ENCODE peak calls at places on chromosome 6, in seven cellular contexts. X, C, I, J, B, K and M are unnamed samples. For H3K36me3, the result is how much of the 10 kb centered on the place peaks cover.

GRCh38 chr6:150490586-150490985 is 109.1 kb upstream of the PLEKHG1 start:
- DNase-seq in K (no peak), C (no peak), X (no peak), J (no peak), B (no peak), I (no peak), M (no peak)

GRCh38 chr6:124197148-124197547 is 393.5 kb downstream of the NKAIN2 start:
- DNase-seq in X (no peak), J (no peak), K (no peak), B (peak), I (no peak), C (no peak), M (no peak)

GRCh38 chr6:89084954-89085353 is 4.4 kb downstream of the PNRC1 start:
- DNase-seq in B (peak), X (no peak), C (peak), I (no peak), K (no peak), J (no peak), M (no peak)

GRCh38 chr6:164108869-164109769 is 694.6 kb downstream of the QKI start:
- DNase-seq in X (no peak), I (peak), J (peak), C (no peak), B (no peak), K (no peak), M (no peak)

GRCh38 chr6:32885698-32886286 is 31.8 kb downstream of the PSMB9 start:
- DNase-seq in K (no peak), X (no peak), J (no peak), I (no peak), B (peak), C (peak), M (no peak)

GRCh38 chr6:93164781-93165180 is 254.6 kb downstream of the EPHA7 start:
- DNase-seq in K (no peak), B (no peak), C (no peak), J (no peak), X (no peak), I (no peak), M (no peak)

GRCh38 chr6:157539900-157540752 is 159.1 kb downstream of the ZDHHC14 start:
- DNase-seq in K (no peak), B (no peak), I (peak), X (no peak), C (no peak), J (peak), M (no peak)

GRCh38 chr6:110811187-110811586 is 4.1 kb downstream of the CDK19 start:
- DNase-seq in K (no peak), C (no peak), J (no peak), B (no peak), I (no peak), X (no peak), M (no peak)

GRCh38 chr6:90895299-90896164 is 308.7 kb upstream of the MAP3K7 start:
- DNase-seq in J (no peak), C (no peak), K (no peak), B (no peak), I (no peak), X (no peak), M (no peak)

GRCh38 chr6:75893776-75894152 is 144.7 kb downstream of the MYO6 start:
- DNase-seq in K (no peak), B (peak), X (no peak), J (no peak), C (no peak), I (no peak), M (no peak)

GRCh38 chr6:79277109-79277508 is 42.6 kb upstream of the HMGN3 start:
- DNase-seq in C (no peak), X (no peak), B (no peak), I (no peak), J (no peak), K (no peak), M (no peak)

GRCh38 chr6:19839237-19839546 is 2.0 kb downstream of the ID4 start:
- DNase-seq in C (no peak), K (no peak), B (no peak), J (no peak), I (no peak), X (no peak), M (no peak)

GRCh38 chr6:83252717-83253116 is 59.6 kb downstream of the RWDD2A start:
- DNase-seq in K (no peak), B (no peak), I (no peak), C (no peak), J (no peak), X (no peak), M (no peak)

GRCh38 chr6:148885920-148886845 is 139.4 kb downstream of the UST start:
- DNase-seq in I (no peak), C (peak), J (no peak), B (no peak), X (no peak), K (no peak), M (no peak)

GRCh38 chr6:90217621-90218496 is 78.8 kb downstream of the BACH2 start:
- DNase-seq in J (no peak), I (peak), C (no peak), X (no peak), K (no peak), B (no peak), M (peak)

GRCh38 chr6:43698584-43699349 is 11.2 kb upstream of the MRPS18A start:
- DNase-seq in K (no peak), I (peak), J (peak), B (no peak), C (no peak), X (no peak), M (no peak)

GRCh38 chr6:3377536-3378397 is 79.1 kb downstream of the SLC22A23 start:
- DNase-seq in I (no peak), C (no peak), X (no peak), B (no peak), K (no peak), J (peak), M (no peak)

GRCh38 chr6:3376888-3377535 is 79.8 kb downstream of the SLC22A23 start:
- DNase-seq in K (no peak), X (no peak), J (no peak), B (no peak), I (no peak), C (no peak), M (no peak)

GRCh38 chr6:3373597-3374203 is 83.2 kb downstream of the SLC22A23 start:
- DNase-seq in X (no peak), K (no peak), C (no peak), I (no peak), J (no peak), B (no peak), M (no peak)

GRCh38 chr6:3372912-3373554 is 83.8 kb downstream of the SLC22A23 start:
- DNase-seq in X (no peak), C (no peak), B (no peak), K (no peak), J (no peak), I (peak), M (no peak)

DNA sequence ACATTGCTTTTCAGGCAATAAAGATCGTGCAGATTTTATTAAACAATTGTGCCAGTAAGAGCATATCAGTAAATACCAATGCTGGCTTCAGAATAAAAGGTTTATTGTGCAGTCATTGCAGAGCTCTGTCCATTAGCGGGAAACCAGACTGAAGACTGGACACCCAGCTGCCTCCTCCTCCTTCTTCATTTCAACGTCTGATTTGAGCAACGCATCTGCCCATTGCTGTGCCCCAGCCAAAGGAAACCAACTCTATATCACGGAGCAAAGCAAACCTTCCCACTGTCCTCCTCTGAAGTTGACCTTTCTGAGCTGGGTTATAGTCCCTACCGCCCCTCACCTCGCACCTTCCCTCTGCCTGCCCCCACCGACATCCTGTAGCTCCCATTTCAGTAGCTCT is 80.8 kb downstream of the SLC22A23 start:
- DNase-seq in B (no peak), J (no peak), C (no peak), K (no peak), I (no peak), X (no peak), M (no peak)
- H3K36me3 ChIP-seq in B (under half), J (under half), C (under half), K (under half), I (under half), X (under half), M (under half)

DNA sequence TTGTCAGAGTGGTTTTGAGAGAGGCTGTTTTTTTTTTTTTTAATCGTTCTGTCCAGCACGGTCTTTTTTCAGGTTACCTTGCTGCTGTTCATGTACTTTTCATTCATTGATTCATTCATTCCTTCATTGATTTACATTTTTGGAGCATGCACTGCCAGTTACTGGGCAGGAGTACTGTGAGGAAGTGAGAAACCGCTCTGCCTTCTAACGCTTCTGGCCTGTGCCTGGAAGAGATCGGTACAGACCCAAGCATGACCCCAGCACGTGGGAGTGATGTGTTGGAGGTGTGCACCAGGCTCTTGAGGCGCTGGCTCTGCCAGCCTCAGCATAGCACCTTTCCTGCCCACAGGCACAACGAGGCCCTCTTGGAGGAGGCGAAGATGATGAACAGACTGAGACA is 9.1 kb downstream of the RIPK1 start:
- DNase-seq in K (no peak), J (no peak), X (no peak), I (no peak), C (no peak), B (no peak), M (no peak)
- H3K36me3 ChIP-seq in K (under half), J (half or more), X (under half), I (under half), C (under half), B (under half), M (under half)

DNA sequence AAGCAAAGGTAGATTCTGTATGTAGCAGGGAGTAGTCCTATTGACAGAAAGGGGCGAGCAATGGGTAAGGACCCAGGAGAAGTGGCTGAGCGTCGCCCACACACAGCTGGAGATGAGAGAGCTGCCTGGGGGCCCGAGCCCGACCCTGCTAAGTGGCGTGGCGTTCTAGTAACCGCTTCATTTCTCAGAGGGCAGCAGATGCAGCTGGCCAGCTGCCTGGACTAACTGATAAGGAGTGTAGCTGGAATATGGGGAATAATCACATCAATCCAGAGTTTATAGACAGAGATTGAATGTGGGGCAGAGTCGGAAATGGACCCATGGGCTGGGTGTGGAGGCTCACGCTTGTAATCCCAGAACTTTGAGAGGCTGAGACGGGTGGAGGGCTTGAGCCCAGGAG is 64.4 kb downstream of the EZR start:
- DNase-seq in J (no peak), X (no peak), C (no peak), B (peak), K (peak), I (no peak), M (no peak)
- H3K36me3 ChIP-seq in J (under half), X (under half), C (under half), B (under half), K (under half), I (under half), M (under half)

DNA sequence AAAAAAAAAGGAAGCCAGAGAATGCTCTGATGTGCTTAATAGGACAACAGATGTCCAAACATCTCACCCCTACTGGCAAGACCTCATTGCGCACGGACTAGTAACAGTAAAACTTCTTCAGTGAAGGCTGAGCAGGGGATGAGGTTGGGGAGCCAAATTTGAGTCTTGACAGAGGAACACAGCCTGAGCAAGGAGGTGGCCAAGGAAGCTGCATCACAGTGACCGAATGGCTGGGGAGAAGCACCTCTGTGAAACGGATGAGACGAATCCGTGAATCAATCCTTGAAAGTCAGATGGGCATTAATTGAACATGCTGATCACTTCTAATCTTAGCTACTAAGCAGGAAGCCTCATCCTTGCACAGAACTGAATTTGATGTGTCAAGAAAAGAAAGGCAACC is 29.7 kb downstream of the PXDC1 start:
- DNase-seq in C (no peak), B (peak), X (no peak), K (no peak), I (no peak), J (no peak), M (no peak)
- H3K36me3 ChIP-seq in C (under half), B (under half), X (under half), K (under half), I (under half), J (under half), M (under half)